ENCODE peak calls at places on chromosome 10, in four cellular contexts. P, C, J and W are unnamed samples.

GRCh38 chr10:117373848-117374505 is 1.3 kb downstream of the PDZD8 start:
- DNase-seq in P (peak), C (peak), J (no peak), W (no peak)

GRCh38 chr10:117163061-117163953 is 25.2 kb upstream of the VAX1 start:
- DNase-seq in P (no peak), C (peak), J (no peak), W (no peak)

GRCh38 chr10:29650552-29650944 is 15.8 kb upstream of the SVIL start:
- DNase-seq in P (no peak), C (no peak), J (no peak), W (no peak)

GRCh38 chr10:124594240-124594639 is 132.6 kb downstream of the LHPP start:
- DNase-seq in P (no peak), C (no peak), J (no peak), W (no peak)

GRCh38 chr10:3091346-3091787 is 24.0 kb downstream of the PFKP start:
- DNase-seq in P (no peak), C (no peak), J (peak), W (no peak)

GRCh38 chr10:36739884-36740445 is 385.4 kb upstream of the ANKRD30A start:
- DNase-seq in P (no peak), C (no peak), J (no peak), W (no peak)

GRCh38 chr10:19803676-19804075 is 12.6 kb upstream of the PLXDC2 start:
- DNase-seq in P (no peak), C (no peak), J (no peak), W (no peak)

GRCh38 chr10:20694296-20694695 is 202.8 kb downstream of the NEBL start:
- DNase-seq in P (no peak), C (no peak), J (no peak), W (no peak)

GRCh38 chr10:130244031-130244927 is 108.1 kb downstream of the GLRX3 start:
- DNase-seq in P (no peak), C (no peak), J (no peak), W (no peak)

GRCh38 chr10:35453855-35454532 is 117.7 kb downstream of the CCNY start:
- DNase-seq in P (no peak), C (no peak), J (peak), W (no peak)

GRCh38 chr10:70856454-70856853 is 31.9 kb downstream of the PCBD1 start:
- DNase-seq in P (no peak), C (no peak), J (no peak), W (no peak)

GRCh38 chr10:35925511-35925910 is 283.4 kb upstream of the FZD8 start:
- DNase-seq in P (no peak), C (no peak), J (no peak), W (no peak)

GRCh38 chr10:103616705-103617361 is 123.3 kb downstream of the NEURL1 start:
- DNase-seq in P (no peak), C (no peak), J (no peak), W (no peak)

GRCh38 chr10:118557946-118558345 is 37.5 kb downstream of the PRLHR start:
- DNase-seq in P (no peak), C (no peak), J (no peak), W (no peak)

GRCh38 chr10:76086571-76087260 is 655.3 kb downstream of the LRMDA start:
- DNase-seq in P (peak), C (peak), J (peak), W (peak)

GRCh38 chr10:77872151-77872946 is 54.2 kb downstream of the DLG5 start:
- DNase-seq in P (no peak), C (peak), J (no peak), W (no peak)

GRCh38 chr10:98246911-98247820 is 20.8 kb downstream of the LOXL4 start:
- DNase-seq in P (no peak), C (no peak), J (no peak), W (no peak)

GRCh38 chr10:17655567-17656146 is 11.7 kb downstream of the STAM start:
- DNase-seq in P (peak), C (no peak), J (peak), W (peak)

GRCh38 chr10:80459047-80459865 is 5.1 kb downstream of the TSPAN14 start:
- DNase-seq in P (peak), C (peak), J (no peak), W (peak)

GRCh38 chr10:117541909-117542705 is 439 bp upstream of the EMX2 start:
- DNase-seq in P (no peak), C (peak), J (no peak), W (no peak)

GRCh38 chr10:74244097-74244685 is 93.2 kb downstream of the ADK start:
- DNase-seq in P (peak), C (peak), J (peak), W (no peak)

GRCh38 chr10:71985542-71986250 is 21.5 kb downstream of the CHST3 start:
- DNase-seq in P (no peak), C (no peak), J (no peak), W (peak)

GRCh38 chr10:47241256-47241655 is 58.7 kb upstream of the GDF10 start:
- DNase-seq in P (no peak), C (no peak), J (no peak), W (no peak)

GRCh38 chr10:86209726-86210125 is 156.9 kb downstream of the GRID1 start:
- DNase-seq in P (no peak), C (no peak), J (no peak), W (no peak)

GRCh38 chr10:51244739-51245138 is 170.5 kb downstream of the PRKG1 start:
- DNase-seq in P (no peak), C (no peak), J (no peak), W (no peak)

GRCh38 chr10:51251110-51251509 is 176.8 kb downstream of the PRKG1 start:
- DNase-seq in P (no peak), C (no peak), J (no peak), W (no peak)

GRCh38 chr10:51246156-51246555 is 171.9 kb downstream of the PRKG1 start:
- DNase-seq in P (no peak), C (peak), J (no peak), W (no peak)

GRCh38 chr10:51250278-51250914 is 176.1 kb downstream of the PRKG1 start:
- DNase-seq in P (no peak), C (no peak), J (no peak), W (no peak)
- TF ChIP-seq NFIC in P (no peak), C (no peak), J (no peak), W (no peak)

GRCh38 chr10:30897547-30897946 is 134.1 kb downstream of the ZNF438 start:
- DNase-seq in P (no peak), C (no peak), J (no peak), W (no peak)
- TF ChIP-seq NFIC in P (no peak), C (no peak), J (no peak), W (no peak)

DNA sequence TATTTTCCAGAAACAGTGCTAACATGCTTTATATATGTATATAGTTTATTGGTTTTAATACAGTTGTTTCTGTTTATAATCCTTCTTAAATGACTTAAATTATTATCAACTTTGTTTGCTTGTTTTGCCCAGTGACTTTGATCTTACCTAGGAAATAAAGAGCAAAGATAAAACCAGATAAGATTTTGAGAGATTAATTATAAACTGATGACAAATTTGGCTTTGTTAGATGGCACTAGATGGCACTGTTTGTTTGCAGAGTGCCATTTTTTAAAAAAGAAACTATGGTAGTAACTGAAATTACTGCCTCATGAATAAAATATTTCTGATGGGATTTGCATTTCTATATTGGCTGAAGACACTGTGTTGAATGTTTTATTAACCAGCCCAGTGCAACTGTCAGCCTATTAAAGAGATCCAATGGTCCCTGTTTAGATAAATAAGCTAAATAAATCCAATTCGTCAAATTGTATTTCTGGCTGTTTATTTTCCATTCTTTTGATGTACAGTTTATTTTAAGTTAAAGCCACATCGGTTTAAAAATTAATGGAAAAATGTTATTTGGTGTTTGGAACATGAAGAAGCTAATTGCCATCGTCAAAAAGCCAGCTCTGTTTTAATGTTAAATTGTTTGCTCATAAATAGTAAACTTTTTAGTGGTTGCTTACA is 28.7 kb downstream of the VTI1A start:
- DNase-seq in P (no peak), C (no peak), J (no peak), W (no peak)
- TF ChIP-seq NFIC in P (no peak), C (no peak), J (no peak), W (no peak)

DNA sequence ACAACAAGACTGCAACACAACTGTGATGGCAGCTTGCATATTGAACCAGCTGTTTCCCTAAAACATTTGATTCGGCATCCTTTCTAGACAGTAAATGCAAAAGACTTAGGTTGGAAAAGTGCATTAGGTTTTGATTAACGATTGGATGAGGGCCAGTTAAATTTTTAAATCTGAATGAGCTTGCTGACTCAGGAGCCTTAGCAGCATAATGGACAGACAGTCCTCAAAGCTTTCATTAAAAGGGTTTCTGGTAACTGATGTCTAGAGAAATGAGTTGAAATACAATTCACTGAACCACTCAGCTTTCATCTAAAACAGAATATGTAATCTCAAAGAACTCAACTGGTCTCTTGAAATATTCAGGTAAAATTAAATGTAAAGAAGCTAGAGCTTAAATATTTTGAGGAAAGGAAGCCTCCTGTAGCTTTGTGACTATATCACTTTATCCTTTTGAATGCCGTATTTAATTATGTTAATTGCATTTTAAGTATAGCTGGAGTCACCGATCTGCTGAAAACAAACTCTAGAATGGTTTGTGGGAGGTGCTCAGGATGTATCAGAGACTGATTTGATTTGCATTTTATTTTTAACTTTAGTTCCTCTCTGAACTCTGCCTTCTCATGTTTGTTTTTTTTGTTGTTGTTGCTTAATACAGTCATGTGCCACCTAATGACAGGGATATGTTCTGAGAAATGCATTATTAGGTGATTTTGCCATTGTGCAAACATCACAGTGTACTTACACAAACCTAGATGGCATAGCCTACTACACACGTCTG is 29.3 kb upstream of the ATRNL1 start:
- DNase-seq in P (no peak), C (peak), J (no peak), W (no peak)
- TF ChIP-seq NFIC in P (no peak), C (peak), J (no peak), W (no peak)

DNA sequence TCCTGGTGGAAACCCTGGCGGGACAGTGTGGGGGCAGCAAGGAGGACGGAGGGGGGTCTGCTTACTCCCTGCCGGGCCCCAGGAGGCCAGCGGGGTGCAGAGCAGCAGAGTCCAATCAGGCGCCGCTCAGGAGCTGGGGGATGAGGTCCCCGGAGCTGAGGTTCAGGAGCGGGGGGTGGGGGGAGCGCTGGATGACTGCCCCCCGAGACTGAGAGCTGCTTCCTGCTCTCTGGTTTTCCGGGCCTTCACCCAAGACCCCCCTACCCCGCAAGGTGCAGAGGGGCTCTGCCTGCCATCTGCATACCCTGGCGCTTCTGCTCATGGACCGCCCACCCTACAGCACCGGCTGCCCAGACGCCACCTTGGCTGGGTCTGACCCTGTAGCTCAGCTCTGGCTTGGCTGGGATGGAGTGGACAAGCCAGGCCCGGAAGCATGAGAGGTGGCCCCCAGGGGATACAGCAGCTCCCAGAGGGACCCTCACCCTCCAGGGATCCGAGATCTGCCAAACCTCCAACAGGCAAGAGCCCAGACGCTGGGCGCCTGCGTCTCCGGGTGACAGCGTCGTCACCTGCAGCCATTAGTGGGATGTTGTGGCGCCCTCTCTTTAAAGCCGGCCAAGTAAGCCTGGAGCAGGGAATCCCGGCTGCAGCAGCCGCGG is 923 bp downstream of the KNDC1 start:
- DNase-seq in P (no peak), C (peak), J (no peak), W (no peak)
- TF ChIP-seq NFIC in P (no peak), C (no peak), J (no peak), W (no peak)

GRCh38 chr10:106728232-106728631 is 436.3 kb downstream of the SORCS1 start:
- DNase-seq in P (no peak), C (no peak), J (no peak), W (no peak)

GRCh38 chr10:106722524-106722923 is 442.0 kb downstream of the SORCS1 start:
- DNase-seq in P (no peak), C (no peak), J (no peak), W (no peak)

GRCh38 chr10:106727170-106727569 is 437.3 kb downstream of the SORCS1 start:
- DNase-seq in P (no peak), C (no peak), J (no peak), W (no peak)
- TF ChIP-seq NFIC in P (no peak), C (no peak), J (no peak), W (no peak)

DNA sequence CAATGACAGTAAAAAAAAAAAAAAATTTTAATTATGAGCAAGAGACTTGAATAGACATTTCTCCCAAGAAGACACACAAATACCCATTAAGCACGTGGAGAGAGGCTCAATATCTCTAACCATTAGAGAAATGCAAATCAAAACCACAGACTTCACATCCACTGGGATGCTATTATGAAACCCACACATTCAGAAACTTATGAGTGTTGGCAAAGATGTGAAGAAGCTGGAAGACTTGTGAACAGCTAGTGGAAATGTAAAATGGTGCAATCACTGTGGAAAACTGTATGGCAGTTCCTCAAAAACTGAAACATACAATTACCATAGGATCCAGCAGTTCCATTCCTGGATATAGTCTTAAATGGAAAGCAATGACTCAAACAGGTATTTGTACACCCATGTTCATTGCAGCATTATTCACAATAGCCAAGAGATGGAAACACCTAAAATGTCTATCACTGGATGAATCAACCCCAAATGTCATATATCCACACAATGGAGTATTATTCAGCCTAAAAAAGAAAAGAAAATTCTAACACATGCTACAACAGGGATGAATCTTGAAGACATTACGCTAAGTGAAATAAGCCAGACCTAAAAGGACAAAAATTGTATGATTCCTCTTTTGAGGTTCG is 53.5 kb upstream of the FRMD4A start:
- DNase-seq in P (no peak), C (no peak), J (no peak), W (no peak)
- TF ChIP-seq NFIC in P (no peak), C (no peak), J (no peak), W (no peak)

GRCh38 chr10:110784198-110784597 is 87.5 kb upstream of the PDCD4 start:
- DNase-seq in P (no peak), C (no peak), J (no peak), W (no peak)

GRCh38 chr10:110786172-110786571 is 85.6 kb upstream of the PDCD4 start:
- DNase-seq in P (no peak), C (no peak), J (no peak), W (no peak)

GRCh38 chr10:110782616-110783015 is 89.1 kb upstream of the PDCD4 start:
- DNase-seq in P (peak), C (no peak), J (no peak), W (no peak)

GRCh38 chr10:110781139-110781538 is 90.6 kb upstream of the PDCD4 start:
- DNase-seq in P (no peak), C (peak), J (no peak), W (no peak)

DNA sequence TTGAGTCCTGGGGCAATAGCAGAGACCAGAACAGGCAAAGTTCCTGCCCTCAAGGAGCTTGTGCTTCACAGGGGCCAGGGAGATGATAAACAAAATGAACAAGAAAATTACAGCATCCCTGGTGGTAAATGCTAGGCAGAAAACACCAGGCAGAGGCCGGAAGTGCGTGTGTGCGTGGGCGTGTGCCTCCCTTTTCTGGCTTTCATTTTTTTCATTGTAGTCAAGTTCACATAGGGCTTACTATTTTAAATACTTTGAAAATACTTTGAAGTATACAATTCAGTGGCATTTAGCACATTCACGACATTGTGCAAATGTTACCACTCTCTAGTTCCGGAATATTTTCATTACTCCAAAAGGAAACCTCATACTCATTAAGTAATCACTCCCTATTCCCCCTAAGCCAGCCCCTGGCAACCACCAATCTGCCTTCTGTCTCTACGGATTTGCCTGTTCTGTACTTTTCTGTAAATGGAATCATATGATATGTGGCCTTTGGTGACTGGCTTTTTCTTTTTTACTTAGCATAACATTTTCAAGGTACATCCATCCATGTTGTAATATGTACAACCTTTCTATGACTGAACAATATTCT is 88.1 kb upstream of the PDCD4 start:
- DNase-seq in P (no peak), C (no peak), J (no peak), W (no peak)
- TF ChIP-seq NFIC in P (no peak), C (no peak), J (no peak), W (no peak)